ENCODE peak calls at places on chromosomes 4 and X, in ten cellular contexts. One of them, this sample, is unnamed.

GRCh38 chrX:71543316-71543715 is 10.4 kb downstream of the OGT start:
- DNase-seq in cerebellar cortex: no peak
- DNase-seq in stimulated activated CD4-positive, alpha-beta T cell treated with anti-CD3 and anti-CD28 coated beads, Interleukin-2, amount 100 ng/mL, for 48 hours: no peak
- DNase-seq in neural crest cell: no peak
- DNase-seq in NCI-H510A treated with DMSO at 0.1 percent for 48 hours: no peak
- DNase-seq in GM03348: peak
- DNase-seq in CD4-positive, alpha-beta memory T cell: peak
- DNase-seq in Karpas-422: no peak
- DNase-seq in GM20000: no peak
- DNase-seq in non-pigmented ciliary epithelial cell: peak
- DNase-seq in this sample: no peak

GRCh38 chr4:182250446-182250845 is 7.2 kb downstream of the TENM3 start:
- DNase-seq in stimulated activated CD4-positive, alpha-beta T cell treated with anti-CD3 and anti-CD28 coated beads, Interleukin-2, amount 100 ng/mL, for 48 hours: no peak
- DNase-seq in GM20000: no peak
- DNase-seq in CD4-positive, alpha-beta memory T cell: no peak
- DNase-seq in NCI-H510A treated with DMSO at 0.1 percent for 48 hours: no peak
- DNase-seq in non-pigmented ciliary epithelial cell: no peak
- DNase-seq in GM03348: no peak
- DNase-seq in cerebellar cortex: no peak
- DNase-seq in Karpas-422: no peak
- DNase-seq in neural crest cell: no peak
- DNase-seq in this sample: no peak

GRCh38 chr4:34974313-34974680 is 1270.0 kb downstream of the ARAP2 start:
- DNase-seq in NCI-H510A treated with DMSO at 0.1 percent for 48 hours: no peak
- DNase-seq in GM20000: no peak
- DNase-seq in GM03348: no peak
- DNase-seq in CD4-positive, alpha-beta memory T cell: no peak
- DNase-seq in neural crest cell: no peak
- DNase-seq in non-pigmented ciliary epithelial cell: no peak
- DNase-seq in stimulated activated CD4-positive, alpha-beta T cell treated with anti-CD3 and anti-CD28 coated beads, Interleukin-2, amount 100 ng/mL, for 48 hours: no peak
- DNase-seq in cerebellar cortex: no peak
- DNase-seq in Karpas-422: no peak
- DNase-seq in this sample: no peak

GRCh38 chr4:100041646-100042045 is 91.6 kb upstream of the H2AZ1 start:
- DNase-seq in non-pigmented ciliary epithelial cell: no peak
- DNase-seq in stimulated activated CD4-positive, alpha-beta T cell treated with anti-CD3 and anti-CD28 coated beads, Interleukin-2, amount 100 ng/mL, for 48 hours: no peak
- DNase-seq in NCI-H510A treated with DMSO at 0.1 percent for 48 hours: no peak
- DNase-seq in GM03348: no peak
- DNase-seq in cerebellar cortex: no peak
- DNase-seq in Karpas-422: no peak
- DNase-seq in GM20000: no peak
- DNase-seq in neural crest cell: no peak
- DNase-seq in CD4-positive, alpha-beta memory T cell: no peak
- DNase-seq in this sample: no peak

GRCh38 chrX:105698386-105698785 is 124.0 kb upstream of the NRK start:
- DNase-seq in GM03348: no peak
- DNase-seq in GM20000: no peak
- DNase-seq in CD4-positive, alpha-beta memory T cell: no peak
- DNase-seq in stimulated activated CD4-positive, alpha-beta T cell treated with anti-CD3 and anti-CD28 coated beads, Interleukin-2, amount 100 ng/mL, for 48 hours: no peak
- DNase-seq in cerebellar cortex: no peak
- DNase-seq in Karpas-422: no peak
- DNase-seq in NCI-H510A treated with DMSO at 0.1 percent for 48 hours: no peak
- DNase-seq in neural crest cell: no peak
- DNase-seq in non-pigmented ciliary epithelial cell: no peak
- DNase-seq in this sample: no peak

GRCh38 chr4:2069986-2070385 is 10.9 kb downstream of the NAT8L start:
- DNase-seq in GM20000: no peak
- DNase-seq in cerebellar cortex: no peak
- DNase-seq in Karpas-422: no peak
- DNase-seq in non-pigmented ciliary epithelial cell: no peak
- DNase-seq in GM03348: no peak
- DNase-seq in stimulated activated CD4-positive, alpha-beta T cell treated with anti-CD3 and anti-CD28 coated beads, Interleukin-2, amount 100 ng/mL, for 48 hours: no peak
- DNase-seq in CD4-positive, alpha-beta memory T cell: peak
- DNase-seq in NCI-H510A treated with DMSO at 0.1 percent for 48 hours: no peak
- DNase-seq in neural crest cell: no peak
- DNase-seq in this sample: peak

GRCh38 chr4:79576480-79576803 is 168.4 kb upstream of the GK2 start:
- DNase-seq in NCI-H510A treated with DMSO at 0.1 percent for 48 hours: peak
- DNase-seq in neural crest cell: peak
- DNase-seq in Karpas-422: peak
- DNase-seq in stimulated activated CD4-positive, alpha-beta T cell treated with anti-CD3 and anti-CD28 coated beads, Interleukin-2, amount 100 ng/mL, for 48 hours: no peak
- DNase-seq in GM03348: peak
- DNase-seq in CD4-positive, alpha-beta memory T cell: no peak
- DNase-seq in GM20000: peak
- DNase-seq in non-pigmented ciliary epithelial cell: peak
- DNase-seq in cerebellar cortex: peak
- DNase-seq in this sample: no peak

GRCh38 chrX:153775631-153776595 is 4.9 kb upstream of the SRPK3 start:
- DNase-seq in CD4-positive, alpha-beta memory T cell: no peak
- DNase-seq in stimulated activated CD4-positive, alpha-beta T cell treated with anti-CD3 and anti-CD28 coated beads, Interleukin-2, amount 100 ng/mL, for 48 hours: no peak
- DNase-seq in GM20000: peak
- DNase-seq in Karpas-422: no peak
- DNase-seq in GM03348: no peak
- DNase-seq in non-pigmented ciliary epithelial cell: no peak
- DNase-seq in cerebellar cortex: no peak
- DNase-seq in NCI-H510A treated with DMSO at 0.1 percent for 48 hours: no peak
- DNase-seq in neural crest cell: no peak
- DNase-seq in this sample: no peak

GRCh38 chr4:85703098-85703497 is 228.1 kb downstream of the ARHGAP24 start:
- DNase-seq in neural crest cell: no peak
- DNase-seq in stimulated activated CD4-positive, alpha-beta T cell treated with anti-CD3 and anti-CD28 coated beads, Interleukin-2, amount 100 ng/mL, for 48 hours: no peak
- DNase-seq in cerebellar cortex: no peak
- DNase-seq in GM03348: peak
- DNase-seq in Karpas-422: no peak
- DNase-seq in CD4-positive, alpha-beta memory T cell: no peak
- DNase-seq in non-pigmented ciliary epithelial cell: no peak
- DNase-seq in NCI-H510A treated with DMSO at 0.1 percent for 48 hours: no peak
- DNase-seq in GM20000: no peak
- DNase-seq in this sample: no peak

GRCh38 chr4:2364654-2365053 is 53.8 kb downstream of the ZFYVE28 start:
- DNase-seq in CD4-positive, alpha-beta memory T cell: peak
- DNase-seq in GM20000: peak
- DNase-seq in stimulated activated CD4-positive, alpha-beta T cell treated with anti-CD3 and anti-CD28 coated beads, Interleukin-2, amount 100 ng/mL, for 48 hours: peak
- DNase-seq in non-pigmented ciliary epithelial cell: peak
- DNase-seq in neural crest cell: no peak
- DNase-seq in NCI-H510A treated with DMSO at 0.1 percent for 48 hours: no peak
- DNase-seq in Karpas-422: no peak
- DNase-seq in GM03348: peak
- DNase-seq in cerebellar cortex: no peak
- DNase-seq in this sample: peak

GRCh38 chr4:2714071-2714770 is 41.9 kb downstream of the TNIP2 start:
- DNase-seq in GM03348: no peak
- DNase-seq in stimulated activated CD4-positive, alpha-beta T cell treated with anti-CD3 and anti-CD28 coated beads, Interleukin-2, amount 100 ng/mL, for 48 hours: no peak
- DNase-seq in CD4-positive, alpha-beta memory T cell: peak
- DNase-seq in NCI-H510A treated with DMSO at 0.1 percent for 48 hours: no peak
- DNase-seq in cerebellar cortex: no peak
- DNase-seq in non-pigmented ciliary epithelial cell: peak
- DNase-seq in GM20000: no peak
- DNase-seq in neural crest cell: no peak
- DNase-seq in Karpas-422: no peak
- DNase-seq in this sample: no peak

GRCh38 chr4:138981930-138982390 is 33.6 kb upstream of the NOCT start:
- DNase-seq in CD4-positive, alpha-beta memory T cell: no peak
- DNase-seq in NCI-H510A treated with DMSO at 0.1 percent for 48 hours: peak
- DNase-seq in non-pigmented ciliary epithelial cell: peak
- DNase-seq in neural crest cell: no peak
- DNase-seq in GM03348: peak
- DNase-seq in Karpas-422: no peak
- DNase-seq in GM20000: no peak
- DNase-seq in cerebellar cortex: peak
- DNase-seq in stimulated activated CD4-positive, alpha-beta T cell treated with anti-CD3 and anti-CD28 coated beads, Interleukin-2, amount 100 ng/mL, for 48 hours: no peak
- DNase-seq in this sample: no peak